ENCODE peak calls at places on chromosomes 5 and 9, in five cellular contexts. A is K562, B is HepG2, T is WTC11, L is GM12878. K is an unnamed sample.

GRCh38 chr9:34556231-34556525 is 33.3 kb downstream of the CNTFR start:
- DNase-seq in A (no peak), L (no peak), B (no peak), T (no peak), K (no peak)

GRCh38 chr9:13149454-13149853 is 130.0 kb downstream of the MPDZ start:
- DNase-seq in A (no peak), B (no peak), T (no peak), L (no peak), K (no peak)

GRCh38 chr5:35902032-35902681 is 36.3 kb downstream of the CAPSL start:
- DNase-seq in A (no peak), B (no peak), T (no peak), L (no peak), K (no peak)

GRCh38 chr5:166165600-166165999 is 2125.8 kb upstream of the WWC1 start:
- DNase-seq in L (no peak), T (peak; percentile 22), B (no peak), A (no peak), K (no peak)

GRCh38 chr5:43602456-43602817 is 543 bp upstream of the NNT start:
- DNase-seq in B (peak; percentile 30), T (peak; percentile 31), A (peak; percentile 71), L (no peak), K (peak; percentile 9)

GRCh38 chr5:150182774-150183173 is 7.1 kb upstream of the SLC6A7 start:
- DNase-seq in B (no peak), A (no peak), L (no peak), T (no peak), K (no peak)

GRCh38 chr9:97386265-97386633 is 25.6 kb upstream of the TDRD7 start:
- DNase-seq in T (no peak), B (peak; percentile 43), L (no peak), A (no peak), K (no peak)

GRCh38 chr9:98191615-98192502 is 578 bp downstream of the CORO2A start:
- DNase-seq in A (peak; percentile 59), T (peak; percentile 45), B (no peak), L (no peak), K (no peak)

GRCh38 chr9:127898433-127899199 is 787 bp downstream of the ST6GALNAC6 start:
- DNase-seq in B (peak; percentile 50), L (no peak), T (no peak), A (peak; percentile 65), K (no peak)

GRCh38 chr5:138230981-138231589 is 18.0 kb upstream of the CDC23 start:
- DNase-seq in B (peak; percentile 18), T (no peak), A (peak; percentile 43), L (no peak), K (no peak)

GRCh38 chr9:106753155-106753671 is 109.8 kb upstream of the ZNF462 start:
- DNase-seq in L (peak; percentile 97), T (no peak), B (no peak), A (no peak), K (no peak)

GRCh38 chr9:131228988-131229387 is 47.3 kb downstream of the FAM78A start:
- DNase-seq in A (no peak), T (no peak), L (no peak), B (no peak), K (no peak)

GRCh38 chr5:140632366-140633080 is 452 bp downstream of the CD14 start:
- DNase-seq in L (no peak), B (no peak), T (no peak), A (no peak), K (no peak)

GRCh38 chr5:134252671-134253070 is 26.8 kb upstream of the PPP2CA start:
- DNase-seq in L (no peak), T (no peak), A (no peak), B (peak; percentile 79), K (peak; percentile 75)

GRCh38 chr9:16152276-16153065 is 599.6 kb downstream of the CCDC171 start:
- DNase-seq in T (no peak), L (no peak), B (no peak), A (no peak), K (no peak)

GRCh38 chr5:38757451-38758245 is 88.2 kb upstream of the OSMR start:
- DNase-seq in T (no peak), L (no peak), A (no peak), B (no peak), K (no peak)

GRCh38 chr5:174327317-174327864 is 281.9 kb downstream of the NSG2 start:
- DNase-seq in L (no peak), A (peak; percentile 82), B (peak; percentile 42), T (peak; percentile 92), K (peak; percentile 83)

GRCh38 chr5:92922231-92922967 is 658.6 kb downstream of the NR2F1-AS1 start:
- DNase-seq in B (peak; percentile 24), L (no peak), T (no peak), A (no peak), K (no peak)

GRCh38 chr5:92930057-92930456 is 651.0 kb downstream of the NR2F1-AS1 start:
- DNase-seq in L (no peak), A (no peak), T (no peak), B (peak; percentile 58), K (no peak)

GRCh38 chr5:92923885-92924284 is 657.1 kb downstream of the NR2F1-AS1 start:
- DNase-seq in T (no peak), B (no peak), A (no peak), L (no peak), K (no peak)

GRCh38 chr5:92927291-92927778 is 653.7 kb downstream of the NR2F1-AS1 start:
- DNase-seq in B (peak; percentile 96), A (no peak), T (no peak), L (no peak), K (no peak)
- TF ChIP-seq ESRRA in B (no peak), A (no peak), T (no peak), L (no peak), K (no peak)

GRCh38 chr9:114804504-114804903 is 1.3 kb downstream of the TNFSF15 start:
- DNase-seq in T (no peak), B (peak; percentile 50), A (no peak), L (no peak), K (peak; percentile 73)
- TF ChIP-seq USF2 in T (no peak), B (no peak), A (no peak), L (no peak), K (no peak)

DNA sequence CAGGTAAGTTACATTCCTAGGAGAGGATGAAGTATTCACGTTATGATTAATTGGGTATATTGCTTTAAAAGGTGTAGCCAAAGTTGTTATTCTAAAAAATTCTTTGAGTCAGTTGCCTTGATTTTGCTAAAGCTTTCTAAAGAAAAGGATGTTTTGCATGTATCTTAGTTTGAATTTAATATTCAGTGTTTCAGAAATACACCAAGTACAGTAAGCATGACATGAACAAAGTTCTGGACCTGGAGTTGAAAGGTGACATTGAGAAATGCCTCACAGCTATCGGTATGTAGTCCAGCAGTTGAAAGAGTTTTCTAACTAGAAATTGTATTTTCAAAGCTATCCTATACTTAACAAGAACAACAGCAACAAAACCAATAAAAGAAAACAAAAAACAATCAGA is 14.2 kb downstream of the ANXA1 start:
- DNase-seq in B (no peak), L (no peak), T (no peak), A (no peak), K (no peak)
- TF ChIP-seq ESRRA in B (no peak), L (no peak), T (no peak), A (no peak), K (no peak)

GRCh38 chr9:18720691-18721090 is 246.7 kb downstream of the ADAMTSL1 start:
- DNase-seq in A (no peak), B (no peak), T (no peak), L (no peak), K (no peak)
- TF ChIP-seq USF2 in A (no peak), B (no peak), T (no peak), L (no peak), K (no peak)

GRCh38 chr5:68777145-68777544 is 316.7 kb upstream of the SLC30A5 start:
- DNase-seq in T (no peak), A (no peak), L (no peak), B (no peak), K (no peak)
- TF ChIP-seq ESRRA in T (no peak), A (no peak), L (no peak), B (no peak), K (no peak)

GRCh38 chr5:7410936-7411511 is 15.1 kb downstream of the ADCY2 start:
- DNase-seq in B (no peak), A (no peak), L (no peak), T (no peak), K (no peak)

GRCh38 chr5:7405277-7405676 is 9.3 kb downstream of the ADCY2 start:
- DNase-seq in L (no peak), A (no peak), T (no peak), B (no peak), K (no peak)
- TF ChIP-seq USF2 in L (no peak), A (no peak), T (no peak), B (no peak), K (no peak)